ENCODE peak calls at places on chromosomes 5 and 9, in five cellular contexts. X is colonic mucosa; C is KBM-7; S is WERI-Rb-1; I is activated T-cell treated with anti-CD3 and anti-CD28 coated beads, Interleukin-2, amount 50 U/mL, for 72 hours. F is an unnamed sample.

GRCh38 chr9:504921-505821 is 290.5 kb downstream of the DOCK8 start:
- DNase-seq in X (no peak), C (peak), S (peak), I (peak), F (peak)

GRCh38 chr5:109604758-109605157 is 85.0 kb upstream of the MAN2A1 start:
- DNase-seq in X (no peak), C (no peak), S (no peak), I (no peak), F (no peak)

GRCh38 chr5:107831612-107832395 is 161.1 kb upstream of the EFNA5 start:
- DNase-seq in X (no peak), C (no peak), S (no peak), I (no peak), F (no peak)

GRCh38 chr5:56633950-56634349 is 181.4 kb upstream of the MAP3K1 start:
- DNase-seq in X (no peak), C (no peak), S (no peak), I (no peak), F (no peak)

GRCh38 chr9:124852121-124852828 is 985 bp upstream of the WDR38 start:
- DNase-seq in X (no peak), C (no peak), S (no peak), I (no peak), F (no peak)

GRCh38 chr9:113705306-113705937 is 170.7 kb upstream of the ZNF618 start:
- DNase-seq in X (no peak), C (no peak), S (no peak), I (no peak), F (no peak)

GRCh38 chr9:18362901-18363685 is 110.9 kb upstream of the ADAMTSL1 start:
- DNase-seq in X (peak), C (no peak), S (no peak), I (no peak), F (no peak)

GRCh38 chr9:125525846-125526619 is 181.0 kb downstream of the MAPKAP1 start:
- DNase-seq in X (no peak), C (no peak), S (no peak), I (no peak), F (peak)

GRCh38 chr9:26833792-26834191 is 58.8 kb downstream of the CAAP1 start:
- DNase-seq in X (no peak), C (peak), S (no peak), I (no peak), F (no peak)

GRCh38 chr9:109791747-109792146 is 11.7 kb downstream of the PALM2AKAP2 start:
- DNase-seq in X (no peak), C (no peak), S (no peak), I (no peak), F (no peak)

GRCh38 chr5:77163453-77163852 is 47.0 kb upstream of the PDE8B start:
- DNase-seq in X (no peak), C (no peak), S (no peak), I (no peak), F (no peak)

GRCh38 chr9:36485647-36486453 is 85.8 kb upstream of the RNF38 start:
- DNase-seq in X (peak), C (peak), S (peak), I (no peak), F (no peak)

GRCh38 chr9:100204796-100205195 is 105.8 kb downstream of the INVS start:
- DNase-seq in X (no peak), C (no peak), S (no peak), I (no peak), F (no peak)

GRCh38 chr9:109248133-109248581 is 72.7 kb downstream of the EPB41L4B start:
- DNase-seq in X (no peak), C (no peak), S (peak), I (no peak), F (no peak)

GRCh38 chr5:100826133-100826532 is 76.9 kb downstream of the ST8SIA4 start:
- DNase-seq in X (no peak), C (no peak), S (no peak), I (no peak), F (no peak)

GRCh38 chr5:37889612-37890317 is 49.9 kb upstream of the GDNF start:
- DNase-seq in X (no peak), C (no peak), S (no peak), I (no peak), F (no peak)

GRCh38 chr9:12538842-12539584 is 154.2 kb upstream of the TYRP1 start:
- DNase-seq in X (no peak), C (no peak), S (peak), I (no peak), F (no peak)

GRCh38 chr5:122073023-122073422 is 5.0 kb downstream of the LOX start:
- DNase-seq in X (no peak), C (no peak), S (no peak), I (no peak), F (no peak)

GRCh38 chr5:74179183-74179582 is 461.3 kb downstream of the ENC1 start:
- DNase-seq in X (no peak), C (no peak), S (peak), I (no peak), F (no peak)

GRCh38 chr5:160460377-160461049 is 38.9 kb downstream of the PTTG1 start:
- DNase-seq in X (no peak), C (no peak), S (no peak), I (no peak), F (no peak)

GRCh38 chr9:137194388-137194787 is 5.9 kb downstream of the SSNA1 start:
- DNase-seq in X (no peak), C (no peak), S (peak), I (no peak), F (peak)

GRCh38 chr9:136045595-136046554 is 49.2 kb downstream of the NACC2 start:
- DNase-seq in X (no peak), C (peak), S (no peak), I (no peak), F (peak)

GRCh38 chr5:172910828-172911627 is 48.2 kb upstream of the RPL26L1 start:
- DNase-seq in X (peak), C (peak), S (peak), I (peak), F (peak)

GRCh38 chr9:20394928-20395327 is 227.4 kb downstream of the MLLT3 start:
- DNase-seq in X (no peak), C (no peak), S (peak), I (no peak), F (no peak)

GRCh38 chr9:132582786-132583583 is 579 bp downstream of the BARHL1 start:
- DNase-seq in X (no peak), C (no peak), S (no peak), I (no peak), F (peak)

GRCh38 chr9:73866451-73866850 is 630.7 kb upstream of the RORB start:
- DNase-seq in X (no peak), C (no peak), S (no peak), I (no peak), F (no peak)

GRCh38 chr5:110977927-110978326 is 93.6 kb upstream of the TSLP start:
- DNase-seq in X (no peak), C (no peak), S (no peak), I (no peak), F (no peak)

F was measured in cardiac septum.